ENCODE peak calls at places on chromosomes 3 and 15, in four cellular contexts. E, L, G and M are unnamed samples.

GRCh38 chr3:53114412-53115074 is 15.7 kb downstream of the RFT1 start:
- DNase-seq in E (no peak), L (no peak), G (no peak), M (no peak)

GRCh38 chr3:177764377-177764912 is 567.2 kb upstream of the TBL1XR1 start:
- DNase-seq in E (no peak), L (no peak), G (no peak), M (no peak)

GRCh38 chr3:154100556-154100955 is 20.6 kb upstream of the ARHGEF26 start:
- DNase-seq in E (no peak), L (no peak), G (no peak), M (no peak)

GRCh38 chr3:29382399-29382798 is 101.5 kb downstream of the RBMS3 start:
- DNase-seq in E (no peak), L (peak), G (peak), M (no peak)

GRCh38 chr3:110344487-110344886 is 727.1 kb upstream of the NECTIN3 start:
- DNase-seq in E (no peak), L (no peak), G (no peak), M (no peak)

GRCh38 chr15:75069301-75069925 is 46.0 kb downstream of the PPCDC start:
- DNase-seq in E (no peak), L (no peak), G (no peak), M (peak)

GRCh38 chr3:67635257-67635656 is 19.2 kb downstream of the SUCLG2 start:
- DNase-seq in E (peak), L (no peak), G (no peak), M (no peak)

GRCh38 chr3:138230525-138230924 is 43.4 kb downstream of the ARMC8 start:
- DNase-seq in E (no peak), L (no peak), G (no peak), M (no peak)

GRCh38 chr15:55703873-55704285 is 39.1 kb downstream of the PRTG start:
- DNase-seq in E (no peak), L (no peak), G (no peak), M (no peak)

GRCh38 chr15:58425834-58426233 is 6.0 kb upstream of the LIPC start:
- DNase-seq in E (no peak), L (no peak), G (no peak), M (no peak)

GRCh38 chr3:195337747-195338146 is 66.8 kb upstream of the XXYLT1 start:
- DNase-seq in E (no peak), L (no peak), G (no peak), M (no peak)

GRCh38 chr15:67232591-67232990 is 21.9 kb downstream of the AAGAB start:
- DNase-seq in E (peak), L (no peak), G (no peak), M (no peak)

GRCh38 chr3:150180349-150180748 is 209.7 kb upstream of the PFN2 start:
- DNase-seq in E (peak), L (no peak), G (no peak), M (no peak)

GRCh38 chr3:74692-75243 is 121.8 kb upstream of the CHL1 start:
- DNase-seq in E (no peak), L (peak), G (no peak), M (no peak)

GRCh38 chr3:9915252-9916141 is 1.4 kb upstream of the IL17RC start:
- DNase-seq in E (no peak), L (peak), G (peak), M (peak)
- TF ChIP-seq CTCF in E (no peak), L (peak), G (peak), M (no peak)

GRCh38 chr15:42093966-42094365 is 396 bp downstream of the PLA2G4D start:
- DNase-seq in E (no peak), L (no peak), G (no peak), M (no peak)
- TF ChIP-seq POLR2A in E (no peak), L (no peak), G (no peak), M (no peak)

GRCh38 chr15:91853968-91854943 is 748 bp downstream of the SLCO3A1 start:
- DNase-seq in E (peak), L (peak), G (peak), M (peak)
- TF ChIP-seq CTCF in E (no peak), L (peak), G (no peak), M (no peak)

DNA sequence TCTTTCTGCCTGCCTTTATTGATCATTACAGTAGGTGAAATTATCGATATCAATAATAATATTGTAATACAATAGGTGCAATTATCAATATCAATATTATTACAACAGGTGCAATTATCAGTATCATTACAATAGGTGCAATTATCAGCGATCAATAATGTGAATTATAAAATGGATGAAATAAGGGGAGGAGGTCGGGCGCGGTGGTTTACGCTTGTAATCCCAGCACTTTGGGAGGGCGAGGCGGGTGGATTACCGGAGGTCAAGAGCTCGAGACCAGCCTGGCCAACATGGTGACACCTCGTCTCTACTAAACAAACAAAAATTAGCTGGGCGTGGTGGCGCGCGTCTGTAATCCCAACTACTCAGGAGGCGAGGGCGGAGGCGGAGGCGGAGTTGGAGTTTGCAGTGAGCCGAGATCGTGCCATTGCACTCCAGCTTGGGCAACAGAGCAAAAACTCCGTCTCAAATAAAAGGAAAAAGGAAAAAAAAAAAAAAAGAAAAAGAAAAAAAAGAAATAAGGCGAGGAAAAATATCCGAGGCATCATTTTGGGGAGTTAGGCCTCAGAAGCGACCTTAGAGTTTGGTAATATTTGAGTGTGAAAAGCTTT is 611 bp upstream of the BNIP2 start:
- DNase-seq in E (peak), L (peak), G (peak), M (peak)
- TF ChIP-seq POLR2A in E (no peak), L (no peak), G (no peak), M (no peak)

GRCh38 chr3:181888234-181888633 is 176.5 kb downstream of the SOX2 start:
- DNase-seq in E (no peak), L (no peak), G (no peak), M (no peak)
- TF ChIP-seq CTCF in E (no peak), L (no peak), G (no peak), M (no peak)

GRCh38 chr3:186360779-186361178 is 1.3 kb downstream of the DGKG start:
- DNase-seq in E (no peak), L (no peak), G (peak), M (peak)

GRCh38 chr3:186362409-186362757 is 349 bp upstream of the DGKG start:
- DNase-seq in E (no peak), L (no peak), G (no peak), M (no peak)

GRCh38 chr3:186362988-186363387 is 954 bp upstream of the DGKG start:
- DNase-seq in E (no peak), L (no peak), G (no peak), M (no peak)

GRCh38 chr3:186361246-186361611 is 805 bp downstream of the DGKG start:
- DNase-seq in E (no peak), L (no peak), G (no peak), M (no peak)

DNA sequence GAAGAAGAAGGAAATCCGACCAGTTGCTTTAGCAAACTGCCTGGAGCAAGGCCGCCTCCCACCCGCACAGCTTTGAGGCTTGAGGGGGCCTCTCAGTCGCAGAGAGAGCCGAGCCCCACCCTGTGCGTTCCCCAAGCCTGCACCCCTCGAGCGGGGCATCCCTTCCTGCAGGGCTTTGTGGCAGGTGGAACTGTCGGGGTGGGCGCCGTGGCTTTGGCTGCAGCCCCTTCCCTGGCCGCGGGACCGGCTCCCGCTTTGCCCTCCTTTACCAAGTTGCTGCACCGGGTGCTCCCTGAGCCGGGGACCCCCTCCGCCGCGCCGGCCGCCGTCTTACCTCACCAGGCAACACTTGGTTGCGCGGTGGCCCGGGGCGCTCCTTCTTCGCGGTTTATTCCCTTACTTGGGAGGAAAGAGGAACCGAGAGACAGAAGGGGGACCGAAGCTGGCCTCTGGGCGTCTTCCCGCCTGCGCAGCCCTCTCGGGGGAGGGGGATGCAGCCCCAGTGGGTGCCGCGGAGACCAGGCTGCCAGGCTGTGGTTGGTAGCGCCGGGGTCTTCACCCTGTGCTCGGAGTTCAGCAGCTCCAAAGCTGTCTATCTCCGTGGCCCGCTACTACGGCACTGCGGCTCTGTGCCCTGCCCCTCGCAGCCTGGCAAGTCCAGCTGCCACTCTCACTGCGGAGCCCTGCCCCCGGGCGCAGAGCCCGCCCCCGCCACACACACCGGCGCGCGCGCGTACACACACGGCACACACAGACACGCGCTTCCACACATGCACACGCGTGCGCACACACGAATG is at the start of gene DGKG:
- DNase-seq in E (peak), L (no peak), G (peak), M (peak)
- TF ChIP-seq POLR2A in E (no peak), L (peak), G (peak), M (no peak)

DNA sequence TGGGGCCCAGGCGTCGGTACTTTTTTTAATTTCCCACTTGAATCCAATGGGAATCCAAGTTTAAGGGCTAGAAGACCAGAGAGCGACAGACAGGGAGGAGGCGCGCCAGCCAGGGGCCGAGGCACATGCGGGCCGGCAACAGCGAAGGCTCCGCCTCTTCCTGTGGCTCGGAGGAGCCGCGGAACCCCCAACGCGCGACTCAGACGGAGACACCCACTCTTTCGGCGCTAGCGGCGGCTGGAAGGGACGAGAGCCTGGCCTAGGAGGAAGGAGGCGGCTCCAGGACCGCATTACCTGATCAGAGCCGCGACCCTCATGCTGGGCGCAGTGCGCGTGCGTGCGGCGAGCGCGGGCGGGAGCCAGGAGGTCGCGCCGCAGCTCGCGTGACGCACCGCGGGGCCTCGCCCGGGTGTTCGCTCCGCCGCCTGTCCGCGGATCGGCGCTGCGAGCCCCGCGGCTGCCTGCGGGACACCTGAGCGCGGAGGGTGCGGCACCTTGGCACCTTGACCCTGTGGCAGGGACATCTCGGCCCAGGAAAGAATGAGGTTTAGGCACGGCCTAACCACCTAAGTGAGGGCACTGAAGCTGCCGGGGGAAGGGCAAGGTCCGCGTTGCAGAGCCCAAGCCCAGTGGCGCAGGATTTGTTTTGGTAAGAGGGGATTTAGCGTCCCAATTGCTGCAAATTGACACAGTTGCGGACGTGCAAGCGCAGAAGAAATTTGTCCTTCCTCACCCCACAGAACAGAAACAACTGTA is at the start of gene DPH6:
- DNase-seq in E (peak), L (peak), G (peak), M (peak)
- TF ChIP-seq CTCF in E (no peak), L (peak), G (no peak), M (no peak)